ENCODE peak calls at places on chromosomes 12 and 14, in nine cellular contexts. One of them, this sample, is unnamed.

GRCh38 chr14:99273724-99274345 is 1.8 kb upstream of the BCL11B start:
- DNase-seq in neural crest cell: no peak
- DNase-seq in A549: peak
- DNase-seq in heart left ventricle: no peak
- DNase-seq in retinal pigment epithelial cell: no peak
- DNase-seq in WTC11: peak
- DNase-seq in fibroblast of mammary gland: no peak
- DNase-seq in GM10248: no peak
- DNase-seq in astrocyte: no peak
- DNase-seq in this sample: no peak

GRCh38 chr12:100758083-100758482 is 36.5 kb upstream of the ANO4 start:
- DNase-seq in neural crest cell: no peak
- DNase-seq in A549: no peak
- DNase-seq in heart left ventricle: no peak
- DNase-seq in WTC11: no peak
- DNase-seq in GM10248: no peak
- DNase-seq in retinal pigment epithelial cell: no peak
- DNase-seq in astrocyte: no peak
- DNase-seq in fibroblast of mammary gland: no peak
- DNase-seq in this sample: no peak

GRCh38 chr14:68676511-68676943 is 116.3 kb downstream of the ZFP36L1 start:
- DNase-seq in astrocyte: no peak
- DNase-seq in WTC11: no peak
- DNase-seq in GM10248: no peak
- DNase-seq in heart left ventricle: no peak
- DNase-seq in A549: no peak
- DNase-seq in fibroblast of mammary gland: no peak
- DNase-seq in retinal pigment epithelial cell: peak
- DNase-seq in neural crest cell: no peak
- DNase-seq in this sample: no peak

GRCh38 chr14:103391048-103391447 is 5.8 kb downstream of the MARK3 start:
- DNase-seq in WTC11: no peak
- DNase-seq in heart left ventricle: no peak
- DNase-seq in A549: peak
- DNase-seq in astrocyte: peak
- DNase-seq in retinal pigment epithelial cell: peak
- DNase-seq in GM10248: peak
- DNase-seq in fibroblast of mammary gland: peak
- DNase-seq in neural crest cell: no peak
- DNase-seq in this sample: no peak

GRCh38 chr14:65423986-65424385 is 11.5 kb downstream of the FUT8 start:
- DNase-seq in heart left ventricle: no peak
- DNase-seq in GM10248: no peak
- DNase-seq in astrocyte: no peak
- DNase-seq in fibroblast of mammary gland: no peak
- DNase-seq in neural crest cell: no peak
- DNase-seq in A549: no peak
- DNase-seq in retinal pigment epithelial cell: no peak
- DNase-seq in WTC11: no peak
- DNase-seq in this sample: no peak

GRCh38 chr12:113092478-113093408 is 36.2 kb downstream of the DTX1 start:
- DNase-seq in heart left ventricle: no peak
- DNase-seq in A549: peak
- DNase-seq in neural crest cell: no peak
- DNase-seq in retinal pigment epithelial cell: no peak
- DNase-seq in astrocyte: no peak
- DNase-seq in fibroblast of mammary gland: no peak
- DNase-seq in WTC11: peak
- DNase-seq in GM10248: peak
- DNase-seq in this sample: peak

GRCh38 chr12:3743803-3744202 is 9.1 kb downstream of the CRACR2A start:
- DNase-seq in fibroblast of mammary gland: peak
- DNase-seq in retinal pigment epithelial cell: no peak
- DNase-seq in WTC11: no peak
- DNase-seq in GM10248: peak
- DNase-seq in neural crest cell: no peak
- DNase-seq in heart left ventricle: no peak
- DNase-seq in astrocyte: no peak
- DNase-seq in A549: no peak
- DNase-seq in this sample: peak

GRCh38 chr14:44981198-44981597 is 19.2 kb downstream of the TOGARAM1 start:
- DNase-seq in WTC11: no peak
- DNase-seq in astrocyte: no peak
- DNase-seq in retinal pigment epithelial cell: no peak
- DNase-seq in GM10248: no peak
- DNase-seq in neural crest cell: no peak
- DNase-seq in A549: no peak
- DNase-seq in fibroblast of mammary gland: no peak
- DNase-seq in heart left ventricle: no peak
- DNase-seq in this sample: no peak

GRCh38 chr12:50060120-50060468 is 2.7 kb downstream of the ASIC1 start:
- DNase-seq in heart left ventricle: no peak
- DNase-seq in fibroblast of mammary gland: no peak
- DNase-seq in astrocyte: no peak
- DNase-seq in retinal pigment epithelial cell: no peak
- DNase-seq in A549: no peak
- DNase-seq in WTC11: no peak
- DNase-seq in GM10248: no peak
- DNase-seq in neural crest cell: no peak
- DNase-seq in this sample: no peak

GRCh38 chr12:65430571-65431306 is 152.3 kb downstream of the MSRB3 start:
- DNase-seq in astrocyte: peak
- DNase-seq in heart left ventricle: no peak
- DNase-seq in A549: peak
- DNase-seq in GM10248: no peak
- DNase-seq in WTC11: no peak
- DNase-seq in fibroblast of mammary gland: peak
- DNase-seq in retinal pigment epithelial cell: no peak
- DNase-seq in neural crest cell: no peak
- DNase-seq in this sample: no peak

GRCh38 chr12:31232361-31232965 is 93.5 kb downstream of the SINHCAF start:
- DNase-seq in heart left ventricle: no peak
- DNase-seq in A549: no peak
- DNase-seq in fibroblast of mammary gland: no peak
- DNase-seq in astrocyte: no peak
- DNase-seq in neural crest cell: no peak
- DNase-seq in GM10248: no peak
- DNase-seq in retinal pigment epithelial cell: no peak
- DNase-seq in WTC11: no peak
- DNase-seq in this sample: no peak

GRCh38 chr14:49971156-49972141 is 78.6 kb downstream of the ARF6 start:
- DNase-seq in neural crest cell: no peak
- DNase-seq in WTC11: no peak
- DNase-seq in GM10248: peak
- DNase-seq in fibroblast of mammary gland: peak
- DNase-seq in retinal pigment epithelial cell: no peak
- DNase-seq in heart left ventricle: no peak
- DNase-seq in astrocyte: no peak
- DNase-seq in A549: no peak
- DNase-seq in this sample: peak

GRCh38 chr14:88748288-88748687 is 44.5 kb downstream of the EML5 start:
- DNase-seq in astrocyte: no peak
- DNase-seq in retinal pigment epithelial cell: no peak
- DNase-seq in GM10248: no peak
- DNase-seq in fibroblast of mammary gland: no peak
- DNase-seq in A549: no peak
- DNase-seq in WTC11: no peak
- DNase-seq in neural crest cell: no peak
- DNase-seq in heart left ventricle: no peak
- DNase-seq in this sample: no peak

GRCh38 chr14:67918838-67919237 is 99.3 kb downstream of the RAD51B start:
- DNase-seq in WTC11: no peak
- DNase-seq in retinal pigment epithelial cell: no peak
- DNase-seq in fibroblast of mammary gland: no peak
- DNase-seq in GM10248: no peak
- DNase-seq in heart left ventricle: no peak
- DNase-seq in astrocyte: peak
- DNase-seq in A549: no peak
- DNase-seq in neural crest cell: no peak
- DNase-seq in this sample: no peak

GRCh38 chr12:108299980-108300696 is 39.0 kb downstream of the CMKLR1 start:
- DNase-seq in WTC11: no peak
- DNase-seq in astrocyte: no peak
- DNase-seq in retinal pigment epithelial cell: no peak
- DNase-seq in neural crest cell: no peak
- DNase-seq in fibroblast of mammary gland: no peak
- DNase-seq in A549: no peak
- DNase-seq in heart left ventricle: no peak
- DNase-seq in GM10248: no peak
- DNase-seq in this sample: no peak

DNA sequence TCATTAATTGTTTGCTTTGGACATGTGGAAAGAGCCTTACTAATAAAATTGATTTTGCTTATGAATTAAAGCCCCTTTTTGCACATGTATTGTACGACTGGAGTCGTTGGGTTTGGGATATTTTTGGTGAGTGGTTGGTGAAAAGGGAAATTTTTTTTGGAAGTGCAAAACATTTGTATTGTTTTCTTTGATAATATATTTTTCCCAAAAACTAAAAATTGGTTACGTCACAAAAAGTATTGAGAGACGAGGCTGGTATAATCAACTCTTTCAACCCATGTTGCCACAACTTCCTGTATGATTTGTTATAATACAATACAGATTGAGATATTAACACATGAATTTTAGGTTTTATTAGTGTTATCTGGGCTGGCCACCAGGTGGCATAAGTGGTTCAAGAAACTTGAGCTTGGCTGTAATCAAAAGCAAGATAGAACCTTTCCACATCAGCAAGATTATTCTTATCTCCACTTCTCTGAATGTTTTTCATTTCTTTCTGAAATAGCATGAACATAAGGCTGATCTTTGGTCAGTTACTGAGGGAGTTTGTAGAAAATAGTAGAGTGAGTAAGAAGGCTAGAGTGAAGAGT is 8.7 kb downstream of the NGDN start:
- DNase-seq in neural crest cell: peak
- DNase-seq in fibroblast of mammary gland: peak
- DNase-seq in A549: peak
- DNase-seq in retinal pigment epithelial cell: peak
- DNase-seq in astrocyte: peak
- DNase-seq in heart left ventricle: peak
- DNase-seq in WTC11: peak
- DNase-seq in GM10248: peak
- DNase-seq in this sample: peak
- TF ChIP-seq CTCF in neural crest cell: peak
- TF ChIP-seq CTCF in fibroblast of mammary gland: peak
- TF ChIP-seq CTCF in A549: peak
- TF ChIP-seq CTCF in retinal pigment epithelial cell: peak
- TF ChIP-seq CTCF in astrocyte: peak
- TF ChIP-seq CTCF in heart left ventricle: peak
- TF ChIP-seq CTCF in WTC11: peak
- TF ChIP-seq CTCF in GM10248: peak
- TF ChIP-seq CTCF in this sample: peak

DNA sequence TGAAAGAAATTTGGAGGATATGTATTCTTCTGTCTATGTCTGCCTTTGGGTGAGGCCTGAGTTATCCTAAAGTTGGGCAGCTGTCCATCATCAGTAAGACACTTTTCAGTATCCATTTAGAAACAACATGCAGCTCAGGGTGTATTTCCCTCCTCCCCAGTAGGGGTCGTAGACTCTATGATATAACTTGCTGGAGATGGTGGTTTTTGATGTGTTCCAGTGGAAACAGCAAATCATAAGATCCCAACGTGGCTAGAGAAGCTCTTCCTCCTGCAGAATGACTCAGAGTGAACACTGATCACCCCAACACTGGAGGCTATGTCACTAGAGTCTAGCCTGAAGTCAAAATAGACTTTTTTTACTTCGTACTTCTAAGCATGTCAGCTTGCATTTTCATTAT is 331.6 kb upstream of the STXBP6 start:
- DNase-seq in GM10248: no peak
- DNase-seq in neural crest cell: no peak
- DNase-seq in fibroblast of mammary gland: peak
- DNase-seq in A549: no peak
- DNase-seq in retinal pigment epithelial cell: no peak
- DNase-seq in heart left ventricle: no peak
- DNase-seq in astrocyte: no peak
- DNase-seq in WTC11: no peak
- DNase-seq in this sample: no peak
- TF ChIP-seq CTCF in GM10248: no peak
- TF ChIP-seq CTCF in neural crest cell: peak
- TF ChIP-seq CTCF in fibroblast of mammary gland: peak
- TF ChIP-seq CTCF in A549: no peak
- TF ChIP-seq CTCF in retinal pigment epithelial cell: no peak
- TF ChIP-seq CTCF in heart left ventricle: no peak
- TF ChIP-seq CTCF in astrocyte: no peak
- TF ChIP-seq CTCF in WTC11: no peak
- TF ChIP-seq CTCF in this sample: no peak

DNA sequence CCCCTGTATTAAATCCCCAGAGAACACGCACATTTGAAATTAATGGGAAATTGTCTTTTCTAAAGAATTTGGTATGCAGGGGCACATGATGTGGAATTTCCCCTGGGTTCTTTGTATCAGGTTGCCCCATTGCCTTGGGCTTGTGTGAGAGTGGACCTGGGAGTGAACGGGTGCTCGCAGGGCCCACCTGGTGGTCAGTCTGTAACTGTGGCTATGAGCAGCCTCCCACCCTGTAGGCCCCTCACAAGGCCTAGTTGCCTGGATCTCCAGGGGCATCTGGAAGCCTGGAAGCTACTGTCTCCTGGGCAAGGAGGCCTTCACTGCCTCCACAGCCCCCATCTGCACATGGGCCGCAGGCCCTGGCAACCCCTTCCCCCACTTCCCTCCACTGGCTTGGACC is 96.7 kb downstream of the SLC25A47 start:
- DNase-seq in astrocyte: no peak
- DNase-seq in heart left ventricle: no peak
- DNase-seq in GM10248: no peak
- DNase-seq in fibroblast of mammary gland: no peak
- DNase-seq in retinal pigment epithelial cell: no peak
- DNase-seq in neural crest cell: no peak
- DNase-seq in A549: no peak
- DNase-seq in WTC11: peak
- DNase-seq in this sample: no peak
- TF ChIP-seq CTCF in astrocyte: peak
- TF ChIP-seq CTCF in heart left ventricle: no peak
- TF ChIP-seq CTCF in GM10248: no peak
- TF ChIP-seq CTCF in fibroblast of mammary gland: no peak
- TF ChIP-seq CTCF in retinal pigment epithelial cell: peak
- TF ChIP-seq CTCF in neural crest cell: no peak
- TF ChIP-seq CTCF in A549: no peak
- TF ChIP-seq CTCF in WTC11: no peak
- TF ChIP-seq CTCF in this sample: no peak

DNA sequence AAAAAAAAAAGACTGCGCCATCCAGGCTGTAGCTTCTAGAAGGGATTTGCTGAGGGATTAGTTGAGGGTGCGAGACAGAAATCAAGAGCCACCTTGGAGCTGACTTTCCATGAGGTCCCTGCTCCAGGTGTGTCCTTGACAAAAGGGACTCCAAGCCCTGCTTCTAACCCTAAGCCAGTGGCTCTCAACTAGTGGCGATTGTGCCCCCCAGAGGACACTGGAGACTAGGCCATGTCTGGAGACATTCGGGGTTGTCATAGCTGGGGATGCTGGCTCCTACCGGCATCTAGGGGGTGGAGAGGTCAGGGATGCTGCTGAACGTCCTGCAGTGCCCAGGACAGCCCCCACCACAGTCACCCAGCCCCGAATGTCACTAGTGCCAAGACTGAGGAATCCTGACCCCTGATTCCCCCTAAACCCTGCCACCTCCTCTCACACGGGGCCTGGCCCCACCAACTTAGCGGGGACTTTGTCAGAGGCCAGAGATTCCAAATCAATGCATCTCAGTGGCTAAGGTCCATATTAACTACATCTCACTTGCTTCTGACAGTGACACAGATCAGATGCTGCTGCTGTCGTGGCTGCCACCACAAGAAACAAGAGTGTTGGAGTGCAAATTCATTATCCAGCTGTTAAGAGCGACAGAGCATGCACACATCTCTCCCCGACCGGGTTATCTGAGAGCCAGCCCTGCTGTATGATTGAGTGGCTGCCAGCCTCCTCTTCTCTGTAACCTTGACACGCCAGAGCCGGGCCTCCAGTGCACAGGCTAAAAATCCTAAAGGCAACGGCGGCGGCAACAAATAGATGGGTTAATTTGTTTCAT is 40.4 kb downstream of the SPRING1 start:
- DNase-seq in heart left ventricle: peak
- DNase-seq in astrocyte: no peak
- DNase-seq in A549: peak
- DNase-seq in GM10248: peak
- DNase-seq in fibroblast of mammary gland: peak
- DNase-seq in retinal pigment epithelial cell: no peak
- DNase-seq in WTC11: peak
- DNase-seq in neural crest cell: no peak
- DNase-seq in this sample: peak
- TF ChIP-seq CTCF in heart left ventricle: peak
- TF ChIP-seq CTCF in astrocyte: peak
- TF ChIP-seq CTCF in A549: peak
- TF ChIP-seq CTCF in GM10248: peak
- TF ChIP-seq CTCF in fibroblast of mammary gland: peak
- TF ChIP-seq CTCF in retinal pigment epithelial cell: peak
- TF ChIP-seq CTCF in WTC11: no peak
- TF ChIP-seq CTCF in neural crest cell: peak
- TF ChIP-seq CTCF in this sample: peak

This sample was measured in GM20000.